ENCODE peak calls at places on chromosome 2, in nine cellular contexts. N, H, O, D, V, S, K, E and G are unnamed samples.

GRCh38 chr2:158221055-158222021 is 119.7 kb downstream of the UPP2 start:
- DNase-seq in N (no peak), H (no peak), O (no peak), D (no peak), V (no peak), S (no peak), K (no peak), E (no peak), G (no peak)

GRCh38 chr2:69386376-69386775 is 651 bp downstream of the GFPT1 start:
- DNase-seq in N (no peak), H (no peak), O (no peak), D (peak), V (no peak), S (no peak), K (no peak), E (no peak), G (no peak)

GRCh38 chr2:230950833-230951339 is 25.8 kb upstream of the GPR55 start:
- DNase-seq in N (no peak), H (no peak), O (no peak), D (no peak), V (no peak), S (no peak), K (no peak), E (no peak), G (no peak)

GRCh38 chr2:119718391-119719260 is 39.6 kb downstream of the TMEM177 start:
- DNase-seq in N (no peak), H (no peak), O (no peak), D (no peak), V (no peak), S (peak), K (no peak), E (no peak), G (no peak)

GRCh38 chr2:156471772-156472171 is 35.6 kb downstream of the GPD2 start:
- DNase-seq in N (no peak), H (no peak), O (no peak), D (no peak), V (no peak), S (no peak), K (no peak), E (no peak), G (no peak)

GRCh38 chr2:64771726-64772125 is 118.0 kb upstream of the SERTAD2 start:
- DNase-seq in N (no peak), H (no peak), O (no peak), D (no peak), V (no peak), S (no peak), K (no peak), E (no peak), G (no peak)

GRCh38 chr2:29628078-29628765 is 293.2 kb downstream of the ALK start:
- DNase-seq in N (no peak), H (no peak), O (no peak), D (no peak), V (no peak), S (no peak), K (no peak), E (no peak), G (no peak)

GRCh38 chr2:179562330-179562885 is 297.8 kb upstream of the SESTD1 start:
- DNase-seq in N (no peak), H (no peak), O (no peak), D (no peak), V (no peak), S (no peak), K (no peak), E (no peak), G (no peak)

GRCh38 chr2:240817496-240818292 is 2.3 kb downstream of the KIF1A start:
- DNase-seq in N (no peak), H (no peak), O (no peak), D (no peak), V (no peak), S (no peak), K (no peak), E (no peak), G (no peak)

GRCh38 chr2:181190711-181191110 is 210.3 kb downstream of the UBE2E3 start:
- DNase-seq in N (no peak), H (no peak), O (no peak), D (no peak), V (no peak), S (no peak), K (no peak), E (no peak), G (no peak)